ENCODE peak calls at places on chromosomes 5 and 9, in four cellular contexts. F is HEK293T; G is mucosa of descending colon; N is naive thymus-derived CD4-positive, alpha-beta T cell. U is an unnamed sample.

GRCh38 chr9:136808075-136808780 is 480 bp downstream of the RABL6 start:
- DNase-seq in F (peak; percentile 44), G (no peak), N (peak; percentile 44), U (no peak)

GRCh38 chr5:141760753-141761152 is 78.7 kb upstream of the ARAP3 start:
- DNase-seq in F (no peak), G (no peak), N (no peak), U (no peak)

GRCh38 chr9:26710008-26710407 is 182.6 kb downstream of the CAAP1 start:
- DNase-seq in F (no peak), G (no peak), N (no peak), U (no peak)

GRCh38 chr9:10007356-10007755 is 605.4 kb downstream of the PTPRD start:
- DNase-seq in F (no peak), G (no peak), N (no peak), U (no peak)

GRCh38 chr5:171711631-171712030 is 74.0 kb upstream of the SMIM23 start:
- DNase-seq in F (no peak), G (no peak), N (no peak), U (no peak)

GRCh38 chr5:127518319-127518621 is 830 bp downstream of the PRRC1 start:
- DNase-seq in F (no peak), G (no peak), N (peak; percentile 58), U (no peak)

GRCh38 chr5:90201923-90202322 is 207.6 kb downstream of the CETN3 start:
- DNase-seq in F (no peak), G (no peak), N (no peak), U (no peak)

GRCh38 chr5:153959134-153959957 is 79.4 kb downstream of the FAM114A2 start:
- DNase-seq in F (no peak), G (no peak), N (no peak), U (no peak)

GRCh38 chr5:107985144-107985543 is 314.4 kb upstream of the EFNA5 start:
- DNase-seq in F (no peak), G (peak; percentile 35), N (no peak), U (no peak)

GRCh38 chr5:3020426-3020825 is 268.9 kb upstream of the IRX2 start:
- DNase-seq in F (no peak), G (no peak), N (no peak), U (no peak)

GRCh38 chr9:91840469-91840868 is 109.6 kb downstream of the ROR2 start:
- DNase-seq in F (no peak), G (no peak), N (no peak), U (no peak)

GRCh38 chr5:154829181-154829588 is 21.2 kb downstream of the FAXDC2 start:
- DNase-seq in F (no peak), G (peak; percentile 42), N (peak; percentile 1), U (no peak)

GRCh38 chr5:159905496-159905895 is 10.8 kb upstream of the ADRA1B start:
- DNase-seq in F (no peak), G (peak; percentile 68), N (no peak), U (no peak)

GRCh38 chr9:117672397-117672796 is 31.8 kb upstream of the TLR4 start:
- DNase-seq in F (no peak), G (no peak), N (no peak), U (no peak)

GRCh38 chr5:138948391-138949222 is 73.5 kb upstream of the LRRTM2 start:
- DNase-seq in F (no peak), G (no peak), N (no peak), U (no peak)

GRCh38 chr5:145295236-145295635 is 539.9 kb downstream of the PRELID2 start:
- DNase-seq in F (no peak), G (no peak), N (no peak), U (no peak)

GRCh38 chr5:83548556-83548955 is 77.0 kb downstream of the VCAN start:
- DNase-seq in F (no peak), G (no peak), N (no peak), U (no peak)

GRCh38 chr9:110115341-110115820 is 92.6 kb downstream of the C9orf152 start:
- DNase-seq in F (no peak), G (no peak), N (no peak), U (no peak)

GRCh38 chr5:138038826-138039225 is 5.9 kb upstream of the FAM13B start:
- DNase-seq in F (no peak), G (no peak), N (no peak), U (no peak)

GRCh38 chr5:150637245-150638052 is 3.0 kb upstream of the SYNPO start:
- DNase-seq in F (no peak), G (no peak), N (no peak), U (no peak)

GRCh38 chr5:13946111-13946510 is 1.6 kb upstream of the DNAH5 start:
- DNase-seq in F (no peak), G (no peak), N (no peak), U (no peak)

GRCh38 chr9:126399251-126399650 is 72.6 kb downstream of the MVB12B start:
- DNase-seq in F (no peak), G (no peak), N (no peak), U (no peak)

GRCh38 chr9:91589101-91589553 is 165.5 kb upstream of the NFIL3 start:
- DNase-seq in F (no peak), G (peak; percentile 14), N (no peak), U (no peak)

U was measured in cortex of kidney.